ENCODE peak calls at places on chromosomes 7 and 10, in nine cellular contexts. Z, I, R, G, M, C, L, P and B are unnamed samples.

GRCh38 chr7:80078159-80078731 is 56.4 kb upstream of the GNAI1 start:
- DNase-seq in I (no peak), Z (no peak), C (peak; percentile 45), L (peak; percentile 48), R (no peak), P (no peak), G (no peak), M (no peak), B (no peak)

GRCh38 chr10:123855013-123855684 is 36.5 kb downstream of the CPXM2 start:
- DNase-seq in L (no peak), M (no peak), Z (peak; percentile 38), C (no peak), R (no peak), G (no peak), I (no peak), P (no peak), B (no peak)

GRCh38 chr7:155466814-155467675 is 9.1 kb downstream of the EN2 start:
- DNase-seq in R (no peak), M (no peak), Z (no peak), C (peak; percentile 26), P (no peak), G (no peak), I (no peak), L (no peak), B (no peak)

GRCh38 chr10:77609781-77610272 is 27.8 kb downstream of the KCNMA1 start:
- DNase-seq in C (peak; percentile 62), I (no peak), M (no peak), L (no peak), R (no peak), P (no peak), Z (no peak), G (no peak), B (peak; percentile 47)

GRCh38 chr10:129502448-129502847 is 35.4 kb downstream of the MGMT start:
- DNase-seq in C (no peak), Z (no peak), R (no peak), G (no peak), I (no peak), P (no peak), L (no peak), M (no peak), B (no peak)

GRCh38 chr7:130963349-130963748 is 229.3 kb upstream of the KLF14 start:
- DNase-seq in I (no peak), G (no peak), Z (no peak), M (no peak), R (no peak), L (no peak), P (no peak), C (no peak), B (no peak)

GRCh38 chr7:106621393-106622132 is 39.4 kb downstream of the CCDC71L start:
- DNase-seq in Z (no peak), L (no peak), R (no peak), I (no peak), M (no peak), G (no peak), C (no peak), P (no peak), B (no peak)

GRCh38 chr10:46248651-46249131 is 38.1 kb upstream of the ANTXRL start:
- DNase-seq in G (no peak), R (no peak), P (no peak), L (no peak), M (no peak), I (no peak), C (no peak), Z (no peak), B (no peak)

GRCh38 chr7:16592395-16592794 is 53.2 kb downstream of the ANKMY2 start:
- DNase-seq in P (no peak), M (no peak), G (no peak), C (no peak), Z (no peak), I (no peak), R (no peak), L (no peak), B (no peak)

GRCh38 chr7:47795631-47796030 is 152.6 kb downstream of the PKD1L1 start:
- DNase-seq in G (no peak), P (peak; percentile 96), Z (peak; percentile 98), L (no peak), R (no peak), M (no peak), I (no peak), C (peak; percentile 84), B (no peak)

GRCh38 chr10:35574924-35575352 is 30.2 kb upstream of the GJD4 start:
- DNase-seq in G (no peak), C (peak; percentile 96), L (no peak), I (no peak), P (peak; percentile 86), M (no peak), R (no peak), Z (peak; percentile 31), B (peak; percentile 82)

GRCh38 chr7:148337995-148338747 is 252.4 kb upstream of the C7orf33 start:
- DNase-seq in Z (no peak), L (no peak), G (no peak), M (no peak), C (no peak), P (no peak), R (no peak), I (no peak), B (no peak)
- H3K4me3 ChIP-seq in Z (no peak overlapping the region), L (no peak overlapping the region), G (no peak overlapping the region), M (no peak overlapping the region), C (no peak overlapping the region), P (no peak overlapping the region), R (no peak overlapping the region), I (no peak overlapping the region), B (no peak overlapping the region)

GRCh38 chr7:101934618-101935017 is 117.2 kb downstream of the CUX1 start:
- DNase-seq in I (no peak), G (no peak), C (no peak), R (no peak), Z (no peak), P (no peak), M (no peak), L (no peak), B (no peak)
- H3K4me3 ChIP-seq in I (no peak overlapping the region), G (no peak overlapping the region), C (no peak overlapping the region), R (no peak overlapping the region), Z (no peak overlapping the region), P (no peak overlapping the region), M (peak overlapping the region; percentile 58), L (no peak overlapping the region), B (no peak overlapping the region)

DNA sequence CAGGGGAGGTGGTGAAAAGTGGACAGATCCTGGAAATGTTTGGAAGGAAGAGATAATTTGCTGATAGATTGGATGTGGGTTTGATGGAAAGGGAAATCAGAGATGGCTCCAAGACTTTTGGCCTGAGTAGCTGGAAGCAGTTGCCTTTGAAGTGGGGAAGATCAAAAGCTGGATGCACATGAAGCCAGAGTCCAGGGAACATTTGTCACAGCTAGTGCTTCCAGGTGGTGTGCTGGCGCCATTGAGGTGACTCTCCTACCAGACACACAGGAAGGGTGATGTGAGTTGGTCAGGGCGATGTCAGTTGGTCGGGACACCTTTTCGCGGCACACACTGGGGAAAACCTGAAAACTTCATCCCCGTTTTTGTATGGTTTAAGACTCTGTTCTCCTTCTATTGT is 15.9 kb downstream of the DYNC1I1 start:
- DNase-seq in G (no peak), Z (no peak), M (no peak), C (no peak), L (no peak), I (no peak), P (no peak), R (no peak), B (no peak)
- H3K4me3 ChIP-seq in G (no peak overlapping the region), Z (no peak overlapping the region), M (no peak overlapping the region), C (no peak overlapping the region), L (no peak overlapping the region), I (no peak overlapping the region), P (no peak overlapping the region), R (no peak overlapping the region), B (no peak overlapping the region)

GRCh38 chr7:81637527-81637926 is 132.3 kb downstream of the HGF start:
- DNase-seq in L (no peak), Z (no peak), C (no peak), P (no peak), R (no peak), G (no peak), M (no peak), I (no peak), B (no peak)

GRCh38 chr7:81638216-81638615 is 131.6 kb downstream of the HGF start:
- DNase-seq in Z (peak; percentile 55), I (no peak), L (no peak), M (no peak), G (no peak), R (no peak), C (peak; percentile 82), P (peak; percentile 85), B (peak; percentile 93)

GRCh38 chr7:81645435-81645834 is 124.4 kb downstream of the HGF start:
- DNase-seq in P (no peak), G (no peak), Z (peak; percentile 22), C (no peak), R (no peak), M (no peak), L (no peak), I (no peak), B (no peak)

DNA sequence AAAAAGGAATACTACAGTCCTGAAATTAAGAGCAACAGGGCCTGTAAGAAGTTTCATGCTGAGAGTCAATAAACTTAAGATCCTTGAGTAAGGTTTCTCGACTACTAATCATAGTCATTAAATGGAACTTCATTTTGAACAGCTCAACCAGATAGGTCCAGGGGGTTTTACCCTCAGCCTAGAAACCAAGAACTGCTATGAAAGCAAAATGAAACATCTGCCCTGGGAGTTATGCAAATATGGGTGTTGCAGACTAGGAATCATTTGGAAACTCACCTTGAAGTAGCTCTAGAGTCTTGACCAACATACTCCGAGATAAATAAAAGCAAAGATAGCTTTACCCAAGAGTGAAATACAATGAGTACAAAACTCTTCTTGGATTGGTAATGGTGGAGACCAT is 128.0 kb downstream of the HGF start:
- DNase-seq in M (no peak), P (no peak), L (no peak), Z (no peak), C (no peak), R (no peak), G (no peak), I (no peak), B (no peak)
- H3K4me3 ChIP-seq in M (no peak overlapping the region), P (no peak overlapping the region), L (no peak overlapping the region), Z (no peak overlapping the region), C (no peak overlapping the region), R (no peak overlapping the region), G (no peak overlapping the region), I (no peak overlapping the region), B (no peak overlapping the region)